ENCODE peak calls at places on chromosomes 2 and 18, in seven cellular contexts. N is BE2C; I is mesothelial cell of epicardium; L is CD8-positive, alpha-beta memory T cell; B is T-helper 1 cell; P is body of pancreas; A is activated gamma-delta T cell treated with Interleukin-2 at 50 U/mL for 16 hours. T is an unnamed sample.

GRCh38 chr2:101704816-101705565 is 7.5 kb downstream of the MAP4K4 start:
- DNase-seq in P (no peak), N (no peak), B (no peak), L (no peak), I (no peak), A (no peak), T (no peak)

GRCh38 chr2:214358506-214358905 is 52.3 kb upstream of the VWC2L start:
- DNase-seq in L (no peak), A (no peak), N (no peak), I (no peak), B (no peak), P (no peak), T (no peak)

GRCh38 chr18:77495079-77495478 is 245.4 kb downstream of the GALR1 start:
- DNase-seq in B (no peak), I (no peak), P (no peak), N (no peak), A (no peak), L (no peak), T (no peak)

GRCh38 chr2:96867756-96868554 is 1.9 kb downstream of the SEMA4C start:
- DNase-seq in A (no peak), N (no peak), B (no peak), P (no peak), I (no peak), L (no peak), T (no peak)

GRCh38 chr2:135874966-135875365 is 1.3 kb downstream of the MCM6 start:
- DNase-seq in P (no peak), A (no peak), B (no peak), I (no peak), L (no peak), N (no peak), T (no peak)

GRCh38 chr2:75432761-75433361 is 127.9 kb downstream of the EVA1A start:
- DNase-seq in A (no peak), L (no peak), P (no peak), N (no peak), I (no peak), B (no peak), T (no peak)

GRCh38 chr18:57249109-57249508 is 102.2 kb downstream of the BOD1L2 start:
- DNase-seq in I (no peak), P (no peak), L (no peak), A (no peak), B (no peak), N (no peak), T (no peak)

GRCh38 chr18:46470714-46471113 is 186.3 kb downstream of the LOXHD1 start:
- DNase-seq in L (no peak), I (no peak), A (no peak), P (no peak), B (no peak), N (no peak), T (no peak)

GRCh38 chr2:25528173-25528572 is 145.2 kb downstream of the DTNB start:
- DNase-seq in A (no peak), N (no peak), P (no peak), I (no peak), L (no peak), B (no peak), T (no peak)

GRCh38 chr2:65231121-65231520 is 3.5 kb downstream of the ACTR2 start:
- DNase-seq in B (no peak), A (no peak), I (no peak), P (no peak), N (no peak), L (no peak), T (no peak)

GRCh38 chr2:86603892-86604291 is 19.8 kb downstream of the RNF103 start:
- DNase-seq in L (no peak), I (no peak), B (no peak), P (no peak), A (no peak), N (no peak), T (no peak)

GRCh38 chr18:76491801-76492668 is 3.0 kb downstream of the ZNF516 start:
- DNase-seq in L (no peak), N (peak; percentile 30), B (no peak), P (peak; percentile 49), I (no peak), A (no peak), T (no peak)

GRCh38 chr18:57194070-57194469 is 47.2 kb downstream of the BOD1L2 start:
- DNase-seq in B (no peak), I (no peak), L (no peak), A (no peak), N (no peak), P (no peak), T (no peak)

GRCh38 chr2:65607906-65608305 is 175.5 kb upstream of the SPRED2 start:
- DNase-seq in L (no peak), A (no peak), P (no peak), B (no peak), I (no peak), N (no peak), T (no peak)

GRCh38 chr2:8197101-8197500 is 484.8 kb upstream of the ID2 start:
- DNase-seq in A (no peak), N (no peak), B (no peak), L (no peak), P (no peak), I (no peak), T (no peak)

GRCh38 chr2:133674433-133675331 is 106.4 kb upstream of the NCKAP5 start:
- DNase-seq in N (peak; percentile 17), P (peak; percentile 49), I (peak; percentile 23), L (no peak), B (no peak), A (no peak), T (no peak)

GRCh38 chr2:11899264-11899818 is 152.9 kb downstream of the LPIN1 start:
- DNase-seq in L (no peak), P (no peak), N (no peak), A (no peak), I (no peak), B (no peak), T (no peak)

GRCh38 chr2:220664272-220665107 is 907.6 kb downstream of the EPHA4 start:
- DNase-seq in P (no peak), A (no peak), N (no peak), I (no peak), B (no peak), L (no peak), T (no peak)

GRCh38 chr2:166984797-166985196 is 96.5 kb downstream of the XIRP2 start:
- DNase-seq in P (no peak), B (no peak), A (no peak), L (no peak), I (no peak), N (no peak), T (no peak)

GRCh38 chr18:79935925-79936324 is 15.5 kb downstream of the SLC66A2 start:
- DNase-seq in A (no peak), I (no peak), L (no peak), B (no peak), N (no peak), P (peak; percentile 4), T (no peak)

GRCh38 chr18:73848656-73849055 is 299.0 kb downstream of the FBXO15 start:
- DNase-seq in L (no peak), N (no peak), A (no peak), P (no peak), I (no peak), B (no peak), T (no peak)

GRCh38 chr2:112481528-112482228 is at the start of gene TTL:
- DNase-seq in L (peak; percentile 81), I (peak; percentile 66), B (peak; percentile 63), N (peak; percentile 69), P (peak; percentile 67), A (peak; percentile 67), T (peak; percentile 89)

GRCh38 chr18:5456577-5457466 is 87.0 kb downstream of the EPB41L3 start:
- DNase-seq in N (no peak), I (no peak), A (no peak), P (no peak), L (no peak), B (no peak), T (peak; percentile 15)

GRCh38 chr2:105645031-105645940 is 99.4 kb upstream of the NCK2 start:
- DNase-seq in P (no peak), N (no peak), A (no peak), I (no peak), L (no peak), B (no peak), T (no peak)

GRCh38 chr2:17636989-17637906 is 96.8 kb downstream of the VSNL1 start:
- DNase-seq in P (no peak), A (no peak), B (no peak), L (no peak), N (no peak), I (no peak), T (no peak)

GRCh38 chr2:26396734-26397298 is 4.9 kb upstream of the DRC1 start:
- DNase-seq in I (no peak), B (no peak), L (no peak), N (no peak), P (no peak), A (no peak), T (no peak)

GRCh38 chr2:229297284-229297683 is 26.2 kb upstream of the PID1 start:
- DNase-seq in A (no peak), L (no peak), N (no peak), I (no peak), B (no peak), P (no peak), T (no peak)

GRCh38 chr2:200242553-200242952 is 63.9 kb upstream of the SPATS2L start:
- DNase-seq in A (no peak), I (no peak), L (no peak), B (no peak), P (no peak), N (no peak), T (no peak)

GRCh38 chr2:9565436-9566153 is 10.0 kb upstream of the ADAM17 start:
- DNase-seq in A (no peak), L (no peak), N (no peak), B (no peak), I (no peak), P (peak; percentile 49), T (no peak)

GRCh38 chr18:58590231-58590630 is 38.7 kb downstream of the ALPK2 start:
- DNase-seq in L (no peak), N (no peak), I (no peak), P (no peak), B (no peak), A (no peak), T (no peak)

GRCh38 chr2:33256162-33256755 is 220.2 kb upstream of the RASGRP3 start:
- DNase-seq in B (no peak), L (no peak), I (no peak), P (no peak), N (no peak), A (no peak), T (no peak)

GRCh38 chr2:88350641-88351601 is 101.6 kb downstream of the FOXI3 start:
- DNase-seq in L (peak; percentile 76), B (peak; percentile 47), A (peak; percentile 21), N (peak; percentile 28), P (peak; percentile 81), I (peak; percentile 53), T (peak; percentile 47)

GRCh38 chr2:134169788-134170187 is 84.1 kb upstream of the MGAT5 start:
- DNase-seq in N (no peak), B (no peak), L (no peak), A (no peak), P (no peak), I (no peak), T (no peak)

GRCh38 chr18:22170421-22171262 is 1.3 kb downstream of the GATA6 start:
- DNase-seq in A (peak; percentile 27), L (no peak), I (no peak), N (peak; percentile 34), P (peak; percentile 70), B (no peak), T (no peak)

GRCh38 chr18:59736061-59736460 is 38.8 kb upstream of the CCBE1 start:
- DNase-seq in N (no peak), I (no peak), A (no peak), P (no peak), L (no peak), B (no peak), T (no peak)